ENCODE peak calls at places on chromosome 15, in five cellular contexts. One of them, this sample, is unnamed.

GRCh38 chr15:60423540-60423939 is 25.8 kb upstream of the ANXA2 start:
- DNase-seq in GM04504: peak; percentile 70
- DNase-seq in activated naive CD4-positive, alpha-beta T cell treated with Interleukin-2 at 50 U/mL for 16 hours: no peak
- DNase-seq in mucosa of descending colon: no peak
- DNase-seq in stimulated activated CD8-positive, alpha-beta memory T cell treated with anti-CD3 and anti-CD28 coated beads, Interleukin-4, amount 100 ng/mL, for 4 hours: no peak
- DNase-seq in this sample: peak; percentile 84

GRCh38 chr15:67825880-67826716 is 789 bp downstream of the SKOR1 start:
- DNase-seq in activated naive CD4-positive, alpha-beta T cell treated with Interleukin-2 at 50 U/mL for 16 hours: no peak
- DNase-seq in stimulated activated CD8-positive, alpha-beta memory T cell treated with anti-CD3 and anti-CD28 coated beads, Interleukin-4, amount 100 ng/mL, for 4 hours: no peak
- DNase-seq in GM04504: no peak
- DNase-seq in mucosa of descending colon: no peak
- DNase-seq in this sample: no peak

GRCh38 chr15:85725019-85725418 is 69.7 kb downstream of the KLHL25 start:
- DNase-seq in stimulated activated CD8-positive, alpha-beta memory T cell treated with anti-CD3 and anti-CD28 coated beads, Interleukin-4, amount 100 ng/mL, for 4 hours: no peak
- DNase-seq in mucosa of descending colon: no peak
- DNase-seq in GM04504: no peak
- DNase-seq in activated naive CD4-positive, alpha-beta T cell treated with Interleukin-2 at 50 U/mL for 16 hours: no peak
- DNase-seq in this sample: no peak

GRCh38 chr15:86915811-86916331 is 836.2 kb downstream of the AGBL1 start:
- DNase-seq in activated naive CD4-positive, alpha-beta T cell treated with Interleukin-2 at 50 U/mL for 16 hours: no peak
- DNase-seq in mucosa of descending colon: no peak
- DNase-seq in stimulated activated CD8-positive, alpha-beta memory T cell treated with anti-CD3 and anti-CD28 coated beads, Interleukin-4, amount 100 ng/mL, for 4 hours: no peak
- DNase-seq in GM04504: peak; percentile 18
- DNase-seq in this sample: peak; percentile 43

GRCh38 chr15:90099868-90100854 is 2.1 kb downstream of the IDH2 start:
- DNase-seq in mucosa of descending colon: peak; percentile 69
- DNase-seq in activated naive CD4-positive, alpha-beta T cell treated with Interleukin-2 at 50 U/mL for 16 hours: no peak
- DNase-seq in GM04504: peak; percentile 88
- DNase-seq in stimulated activated CD8-positive, alpha-beta memory T cell treated with anti-CD3 and anti-CD28 coated beads, Interleukin-4, amount 100 ng/mL, for 4 hours: no peak
- DNase-seq in this sample: peak; percentile 55

GRCh38 chr15:83565133-83565532 is 88.8 kb upstream of the ADAMTSL3 start:
- DNase-seq in mucosa of descending colon: no peak
- DNase-seq in stimulated activated CD8-positive, alpha-beta memory T cell treated with anti-CD3 and anti-CD28 coated beads, Interleukin-4, amount 100 ng/mL, for 4 hours: no peak
- DNase-seq in GM04504: no peak
- DNase-seq in activated naive CD4-positive, alpha-beta T cell treated with Interleukin-2 at 50 U/mL for 16 hours: no peak
- DNase-seq in this sample: no peak

GRCh38 chr15:78127882-78128281 is 3.4 kb downstream of the CIB2 start:
- DNase-seq in activated naive CD4-positive, alpha-beta T cell treated with Interleukin-2 at 50 U/mL for 16 hours: no peak
- DNase-seq in GM04504: no peak
- DNase-seq in stimulated activated CD8-positive, alpha-beta memory T cell treated with anti-CD3 and anti-CD28 coated beads, Interleukin-4, amount 100 ng/mL, for 4 hours: no peak
- DNase-seq in mucosa of descending colon: no peak
- DNase-seq in this sample: no peak

GRCh38 chr15:64191971-64192830 is 29.4 kb upstream of the PPIB start:
- DNase-seq in stimulated activated CD8-positive, alpha-beta memory T cell treated with anti-CD3 and anti-CD28 coated beads, Interleukin-4, amount 100 ng/mL, for 4 hours: no peak
- DNase-seq in mucosa of descending colon: no peak
- DNase-seq in activated naive CD4-positive, alpha-beta T cell treated with Interleukin-2 at 50 U/mL for 16 hours: no peak
- DNase-seq in GM04504: no peak
- DNase-seq in this sample: no peak

GRCh38 chr15:75554717-75555116 is 24.4 kb downstream of the PTPN9 start:
- DNase-seq in stimulated activated CD8-positive, alpha-beta memory T cell treated with anti-CD3 and anti-CD28 coated beads, Interleukin-4, amount 100 ng/mL, for 4 hours: no peak
- DNase-seq in GM04504: no peak
- DNase-seq in mucosa of descending colon: no peak
- DNase-seq in activated naive CD4-positive, alpha-beta T cell treated with Interleukin-2 at 50 U/mL for 16 hours: no peak
- DNase-seq in this sample: peak; percentile 69

GRCh38 chr15:59616390-59616789 is 4.8 kb downstream of the GCNT3 start:
- DNase-seq in stimulated activated CD8-positive, alpha-beta memory T cell treated with anti-CD3 and anti-CD28 coated beads, Interleukin-4, amount 100 ng/mL, for 4 hours: no peak
- DNase-seq in activated naive CD4-positive, alpha-beta T cell treated with Interleukin-2 at 50 U/mL for 16 hours: no peak
- DNase-seq in GM04504: no peak
- DNase-seq in mucosa of descending colon: peak; percentile 66
- DNase-seq in this sample: no peak

GRCh38 chr15:40743921-40744809 is 10.9 kb downstream of the RMDN3 start:
- DNase-seq in mucosa of descending colon: no peak
- DNase-seq in stimulated activated CD8-positive, alpha-beta memory T cell treated with anti-CD3 and anti-CD28 coated beads, Interleukin-4, amount 100 ng/mL, for 4 hours: peak; percentile 60
- DNase-seq in activated naive CD4-positive, alpha-beta T cell treated with Interleukin-2 at 50 U/mL for 16 hours: peak; percentile 73
- DNase-seq in GM04504: peak; percentile 60
- DNase-seq in this sample: peak; percentile 61

GRCh38 chr15:38084289-38084688 is 149.8 kb downstream of the TMCO5A start:
- DNase-seq in activated naive CD4-positive, alpha-beta T cell treated with Interleukin-2 at 50 U/mL for 16 hours: no peak
- DNase-seq in GM04504: no peak
- DNase-seq in stimulated activated CD8-positive, alpha-beta memory T cell treated with anti-CD3 and anti-CD28 coated beads, Interleukin-4, amount 100 ng/mL, for 4 hours: no peak
- DNase-seq in mucosa of descending colon: no peak
- DNase-seq in this sample: no peak

GRCh38 chr15:27685638-27686037 is 413.5 kb downstream of the OCA2 start:
- DNase-seq in activated naive CD4-positive, alpha-beta T cell treated with Interleukin-2 at 50 U/mL for 16 hours: no peak
- DNase-seq in GM04504: no peak
- DNase-seq in mucosa of descending colon: no peak
- DNase-seq in stimulated activated CD8-positive, alpha-beta memory T cell treated with anti-CD3 and anti-CD28 coated beads, Interleukin-4, amount 100 ng/mL, for 4 hours: no peak
- DNase-seq in this sample: no peak

GRCh38 chr15:76190767-76191538 is 120.3 kb downstream of the ETFA start:
- DNase-seq in stimulated activated CD8-positive, alpha-beta memory T cell treated with anti-CD3 and anti-CD28 coated beads, Interleukin-4, amount 100 ng/mL, for 4 hours: peak; percentile 18
- DNase-seq in GM04504: no peak
- DNase-seq in mucosa of descending colon: peak; percentile 89
- DNase-seq in activated naive CD4-positive, alpha-beta T cell treated with Interleukin-2 at 50 U/mL for 16 hours: peak; percentile 74
- DNase-seq in this sample: peak; percentile 43